ENCODE peak calls at places on chromosomes 7 and 10, in six cellular contexts. V is right lobe of liver; R is natural killer cell; E is lower lobe of right lung; N is A549; S is activated naive CD4-positive, alpha-beta T cell treated with anti-CD3 and anti-CD28 coated beads, Interleukin-2, amount 50 U/mL, for 72 hours. Z is an unnamed sample.

GRCh38 chr7:151122794-151123484 is 36.7 kb downstream of the AGAP3 start:
- ATAC-seq in E (no peak), N (no peak), R (no peak), S (no peak), V (no peak), Z (no peak)

GRCh38 chr10:10677479-10677878 is 340.2 kb upstream of the CELF2 start:
- ATAC-seq in N (no peak), S (peak; percentile 44), E (peak; percentile 89), V (no peak), R (no peak), Z (peak; percentile 77)

GRCh38 chr10:33921970-33922605 is 587.6 kb upstream of the NRP1 start:
- ATAC-seq in V (no peak), R (no peak), E (no peak), N (no peak), S (peak; percentile 59), Z (no peak)

GRCh38 chr10:97573021-97573420 is 442 bp downstream of the ANKRD2 start:
- ATAC-seq in R (no peak), V (no peak), E (no peak), S (no peak), N (peak; percentile 20), Z (no peak)

GRCh38 chr7:157471259-157472125 is 134.7 kb downstream of the DNAJB6 start:
- ATAC-seq in N (no peak), V (peak; percentile 33), E (no peak), R (no peak), S (peak; percentile 69), Z (peak; percentile 9)

GRCh38 chr10:113169853-113170455 is 219.9 kb downstream of the TCF7L2 start:
- ATAC-seq in V (peak; percentile 10), R (peak; percentile 21), N (no peak), S (peak; percentile 43), E (no peak), Z (no peak)

GRCh38 chr10:1440897-1441296 is 296.4 kb downstream of the ADARB2 start:
- ATAC-seq in N (no peak), E (no peak), R (no peak), S (no peak), V (no peak), Z (no peak)

GRCh38 chr7:133053321-133053891 is 28.5 kb downstream of the CHCHD3 start:
- ATAC-seq in R (no peak), S (no peak), V (no peak), E (peak; percentile 46), N (peak; percentile 81), Z (peak; percentile 52)

Z was measured in esophagus mucosa.